ENCODE peak calls at places on chromosomes 1 and 21, in six cellular contexts. C, X, J, Z, Q and A are unnamed samples.

GRCh38 chr1:25519624-25520023 is 23.8 kb upstream of the LDLRAP1 start:
- DNase-seq in X (no peak), J (no peak), Z (no peak), C (no peak), Q (no peak), A (no peak)

GRCh38 chr1:41503507-41504125 is 19.1 kb upstream of the EDN2 start:
- DNase-seq in Z (peak), C (no peak), J (no peak), X (no peak), Q (no peak), A (no peak)

GRCh38 chr1:21614419-21615115 is 54.6 kb downstream of the RAP1GAP start:
- DNase-seq in Q (no peak), X (no peak), Z (no peak), J (no peak), C (peak), A (no peak)

GRCh38 chr1:76176020-76176419 is 101.5 kb downstream of the ST6GALNAC3 start:
- DNase-seq in C (no peak), X (no peak), J (no peak), Q (no peak), Z (no peak), A (no peak)

GRCh38 chr21:45739218-45740087 is 95.9 kb downstream of the PCBP3 start:
- DNase-seq in J (no peak), Q (no peak), C (no peak), Z (no peak), X (no peak), A (no peak)

GRCh38 chr1:32742132-32742947 is 39.8 kb upstream of the SYNC start:
- DNase-seq in Z (no peak), C (peak), Q (no peak), J (no peak), X (no peak), A (no peak)

GRCh38 chr1:223341111-223341510 is 22.9 kb downstream of the SUSD4 start:
- DNase-seq in X (no peak), J (no peak), Q (peak), Z (no peak), C (peak), A (no peak)

GRCh38 chr1:21617126-21617738 is 51.9 kb downstream of the RAP1GAP start:
- DNase-seq in Q (no peak), J (no peak), X (no peak), Z (no peak), C (no peak), A (no peak)

GRCh38 chr1:36536727-36537126 is 54.0 kb upstream of the CSF3R start:
- DNase-seq in Q (no peak), X (no peak), C (no peak), Z (no peak), J (no peak), A (no peak)

GRCh38 chr1:240598602-240599001 is 13.4 kb downstream of the GREM2 start:
- DNase-seq in C (no peak), J (no peak), Q (no peak), Z (no peak), X (no peak), A (no peak)

GRCh38 chr1:51622455-51622913 is 5.6 kb downstream of the OSBPL9 start:
- DNase-seq in J (peak), X (no peak), Z (peak), C (peak), Q (no peak), A (peak)

GRCh38 chr1:160797861-160798273 is 1.9 kb downstream of the LY9 start:
- DNase-seq in J (no peak), Q (no peak), X (peak), Z (no peak), C (no peak), A (no peak)

GRCh38 chr21:44911384-44912157 is 9.1 kb downstream of the ITGB2 start:
- DNase-seq in Z (peak), C (peak), X (no peak), Q (peak), J (peak), A (peak)

GRCh38 chr1:44261475-44261853 is 48.2 kb downstream of the DMAP1 start:
- DNase-seq in C (no peak), X (no peak), J (no peak), Q (no peak), Z (no peak), A (no peak)

GRCh38 chr1:110463695-110464094 is 12.7 kb downstream of the PROK1 start:
- DNase-seq in X (no peak), Q (no peak), J (no peak), C (no peak), Z (no peak), A (no peak)

GRCh38 chr1:172323666-172324065 is 96.8 kb upstream of the C1orf105 start:
- DNase-seq in Z (no peak), C (no peak), J (no peak), X (no peak), Q (no peak), A (no peak)

GRCh38 chr21:44765231-44766013 is 36.2 kb downstream of the UBE2G2 start:
- DNase-seq in C (peak), Q (no peak), J (peak), Z (no peak), X (no peak), A (peak)

GRCh38 chr1:222843434-222844107 is 28.7 kb downstream of the DISP1 start:
- DNase-seq in Z (no peak), X (no peak), C (no peak), J (no peak), Q (no peak), A (no peak)